ENCODE peak calls at places on chromosome 4, in seven cellular contexts. One of them, this sample, is unnamed.

GRCh38 chr4:38166768-38167167 is 206.6 kb downstream of the PTTG2 start:
- DNase-seq in GM04504: no peak
- DNase-seq in endothelial cell: no peak
- DNase-seq in GM10248: no peak
- DNase-seq in occipital lobe: peak
- DNase-seq in GM04503: no peak
- DNase-seq in left ventricle myocardium superior: no peak
- DNase-seq in this sample: no peak

GRCh38 chr4:99323761-99324160 is 2.6 kb upstream of the ADH1B start:
- DNase-seq in endothelial cell: no peak
- DNase-seq in GM04504: peak
- DNase-seq in GM04503: no peak
- DNase-seq in left ventricle myocardium superior: no peak
- DNase-seq in GM10248: no peak
- DNase-seq in occipital lobe: no peak
- DNase-seq in this sample: no peak

GRCh38 chr4:185139736-185140135 is 3.3 kb upstream of the SLC25A4 start:
- DNase-seq in GM10248: no peak
- DNase-seq in left ventricle myocardium superior: no peak
- DNase-seq in endothelial cell: no peak
- DNase-seq in GM04503: no peak
- DNase-seq in occipital lobe: no peak
- DNase-seq in GM04504: no peak
- DNase-seq in this sample: no peak

GRCh38 chr4:39947963-39948362 is 29.7 kb downstream of the PDS5A start:
- DNase-seq in GM10248: no peak
- DNase-seq in left ventricle myocardium superior: no peak
- DNase-seq in endothelial cell: no peak
- DNase-seq in GM04503: no peak
- DNase-seq in occipital lobe: no peak
- DNase-seq in GM04504: no peak
- DNase-seq in this sample: no peak

GRCh38 chr4:47733506-47733905 is 104.4 kb downstream of the CORIN start:
- DNase-seq in GM10248: no peak
- DNase-seq in occipital lobe: no peak
- DNase-seq in left ventricle myocardium superior: no peak
- DNase-seq in GM04504: no peak
- DNase-seq in GM04503: no peak
- DNase-seq in endothelial cell: no peak
- DNase-seq in this sample: no peak

GRCh38 chr4:110533940-110534339 is 58.0 kb downstream of the ENPEP start:
- DNase-seq in occipital lobe: no peak
- DNase-seq in left ventricle myocardium superior: no peak
- DNase-seq in GM04504: peak
- DNase-seq in endothelial cell: no peak
- DNase-seq in GM10248: no peak
- DNase-seq in GM04503: peak
- DNase-seq in this sample: no peak

GRCh38 chr4:152079543-152080293 is 318.9 kb upstream of the GATB start:
- DNase-seq in GM04503: no peak
- DNase-seq in occipital lobe: no peak
- DNase-seq in GM04504: no peak
- DNase-seq in endothelial cell: no peak
- DNase-seq in GM10248: no peak
- DNase-seq in left ventricle myocardium superior: no peak
- DNase-seq in this sample: no peak

GRCh38 chr4:32440391-32440790 is 1720.2 kb downstream of the PCDH7 start:
- DNase-seq in endothelial cell: no peak
- DNase-seq in GM10248: no peak
- DNase-seq in left ventricle myocardium superior: no peak
- DNase-seq in GM04503: no peak
- DNase-seq in occipital lobe: no peak
- DNase-seq in GM04504: no peak
- DNase-seq in this sample: no peak

GRCh38 chr4:52957791-52958190 is 95.7 kb downstream of the RASL11B start:
- DNase-seq in occipital lobe: no peak
- DNase-seq in GM10248: no peak
- DNase-seq in left ventricle myocardium superior: no peak
- DNase-seq in endothelial cell: no peak
- DNase-seq in GM04504: no peak
- DNase-seq in GM04503: no peak
- DNase-seq in this sample: no peak

GRCh38 chr4:7041851-7042696 is 1.1 kb upstream of the TADA2B start:
- DNase-seq in GM04503: no peak
- DNase-seq in left ventricle myocardium superior: peak
- DNase-seq in occipital lobe: peak
- DNase-seq in GM04504: peak
- DNase-seq in GM10248: peak
- DNase-seq in endothelial cell: peak
- DNase-seq in this sample: peak

GRCh38 chr4:123398803-123399637 is 2.4 kb downstream of the SPRY1 start:
- DNase-seq in GM04503: no peak
- DNase-seq in GM10248: peak
- DNase-seq in left ventricle myocardium superior: peak
- DNase-seq in GM04504: peak
- DNase-seq in occipital lobe: no peak
- DNase-seq in endothelial cell: peak
- DNase-seq in this sample: no peak

GRCh38 chr4:36485885-36486284 is 204.5 kb downstream of the DTHD1 start:
- DNase-seq in endothelial cell: no peak
- DNase-seq in occipital lobe: no peak
- DNase-seq in GM04503: no peak
- DNase-seq in GM10248: no peak
- DNase-seq in left ventricle myocardium superior: no peak
- DNase-seq in GM04504: no peak
- DNase-seq in this sample: no peak

GRCh38 chr4:27861802-27862201 is 1001.2 kb downstream of the STIM2 start:
- DNase-seq in occipital lobe: peak
- DNase-seq in GM10248: no peak
- DNase-seq in endothelial cell: no peak
- DNase-seq in GM04504: no peak
- DNase-seq in GM04503: no peak
- DNase-seq in left ventricle myocardium superior: no peak
- DNase-seq in this sample: no peak

GRCh38 chr4:37648084-37648817 is 37.9 kb downstream of the RELL1 start:
- DNase-seq in GM04503: peak
- DNase-seq in occipital lobe: no peak
- DNase-seq in GM04504: peak
- DNase-seq in GM10248: no peak
- DNase-seq in left ventricle myocardium superior: peak
- DNase-seq in endothelial cell: no peak
- DNase-seq in this sample: no peak

GRCh38 chr4:186702297-186702696 is 21.4 kb downstream of the FAT1 start:
- DNase-seq in GM10248: no peak
- DNase-seq in GM04503: no peak
- DNase-seq in left ventricle myocardium superior: no peak
- DNase-seq in GM04504: no peak
- DNase-seq in occipital lobe: no peak
- DNase-seq in endothelial cell: no peak
- DNase-seq in this sample: no peak

GRCh38 chr4:111630705-111631104 is 514.5 kb upstream of the FAM241A start:
- DNase-seq in occipital lobe: no peak
- DNase-seq in GM04503: no peak
- DNase-seq in left ventricle myocardium superior: no peak
- DNase-seq in GM10248: no peak
- DNase-seq in endothelial cell: no peak
- DNase-seq in GM04504: no peak
- DNase-seq in this sample: no peak

GRCh38 chr4:2598661-2599654 is 62.5 kb downstream of the FAM193A start:
- DNase-seq in left ventricle myocardium superior: no peak
- DNase-seq in GM10248: peak
- DNase-seq in occipital lobe: no peak
- DNase-seq in GM04504: no peak
- DNase-seq in GM04503: no peak
- DNase-seq in endothelial cell: no peak
- DNase-seq in this sample: peak

GRCh38 chr4:19074061-19074460 is 1052.5 kb upstream of the LCORL start:
- DNase-seq in GM04504: no peak
- DNase-seq in GM10248: no peak
- DNase-seq in left ventricle myocardium superior: no peak
- DNase-seq in endothelial cell: no peak
- DNase-seq in GM04503: no peak
- DNase-seq in occipital lobe: no peak
- DNase-seq in this sample: no peak

GRCh38 chr4:127124919-127125318 is 507.8 kb upstream of the INTU start:
- DNase-seq in endothelial cell: no peak
- DNase-seq in occipital lobe: no peak
- DNase-seq in GM04504: no peak
- DNase-seq in left ventricle myocardium superior: no peak
- DNase-seq in GM10248: no peak
- DNase-seq in GM04503: no peak
- DNase-seq in this sample: no peak

This sample was measured in CMK.